ENCODE peak calls at places on chromosomes 3 and 15, in five cellular contexts. D is AG08396, O is frontal cortex, C is germinal center, Z is bronchial epithelial cell. J is an unnamed sample.

GRCh38 chr3:158725348-158725966 is 6.8 kb downstream of the RARRES1 start:
- DNase-seq in D (peak), O (no peak), C (no peak), Z (peak), J (peak)

GRCh38 chr3:188126271-188126670 is 27.7 kb upstream of the LPP start:
- DNase-seq in D (peak), O (no peak), C (no peak), Z (no peak), J (no peak)

GRCh38 chr15:85960381-85960780 is 119.3 kb upstream of the AGBL1 start:
- DNase-seq in D (no peak), O (no peak), C (no peak), Z (no peak), J (no peak)

GRCh38 chr15:91484141-91484540 is 369.4 kb upstream of the SLCO3A1 start:
- DNase-seq in D (no peak), O (no peak), C (no peak), Z (no peak), J (no peak)

GRCh38 chr3:137771401-137772230 is 7.5 kb downstream of the SOX14 start:
- DNase-seq in D (no peak), O (no peak), C (no peak), Z (no peak), J (no peak)

GRCh38 chr15:60772395-60773120 is 293.6 kb upstream of the ICE2 start:
- DNase-seq in D (no peak), O (no peak), C (no peak), Z (no peak), J (no peak)

GRCh38 chr3:130934442-130935089 is 40.7 kb downstream of the ATP2C1 start:
- DNase-seq in D (no peak), O (no peak), C (no peak), Z (no peak), J (no peak)

GRCh38 chr15:82530606-82531379 is 9.5 kb downstream of the RPS17 start:
- DNase-seq in D (peak), O (no peak), C (peak), Z (peak), J (peak)

GRCh38 chr15:77633913-77634265 is 1.2 kb upstream of the LINGO1 start:
- DNase-seq in D (no peak), O (no peak), C (no peak), Z (no peak), J (no peak)

GRCh38 chr3:52099006-52099405 is 42.6 kb upstream of the DUSP7 start:
- DNase-seq in D (no peak), O (no peak), C (no peak), Z (peak), J (no peak)

GRCh38 chr3:38257583-38257982 is 8.0 kb upstream of the SLC22A13 start:
- DNase-seq in D (no peak), O (no peak), C (no peak), Z (no peak), J (no peak)

GRCh38 chr3:195159117-195159818 is 111.7 kb downstream of the XXYLT1 start:
- DNase-seq in D (no peak), O (no peak), C (no peak), Z (no peak), J (no peak)

J was measured in HTR-8/SVneo.